ENCODE peak calls at places on chromosomes 3 and 15, in six cellular contexts. One of them, this sample, is unnamed. For H3K27me3, the result is how much of the 10 kb centered on the place peaks cover.

GRCh38 chr15:67854358-67854757 is 14.5 kb upstream of the RNU6-1 start:
- DNase-seq in HL-60: no peak
- DNase-seq in GM23248: no peak
- DNase-seq in ascending aorta: no peak
- DNase-seq in MM.1S: no peak
- DNase-seq in AG04450: no peak
- DNase-seq in this sample: no peak

GRCh38 chr3:96844204-96844514 is 29.8 kb downstream of the EPHA6 start:
- DNase-seq in GM23248: no peak
- DNase-seq in HL-60: no peak
- DNase-seq in ascending aorta: no peak
- DNase-seq in MM.1S: peak
- DNase-seq in AG04450: no peak
- DNase-seq in this sample: no peak

GRCh38 chr3:105997800-105998526 is 129.2 kb upstream of the CBLB start:
- DNase-seq in GM23248: peak
- DNase-seq in HL-60: peak
- DNase-seq in MM.1S: no peak
- DNase-seq in AG04450: peak
- DNase-seq in ascending aorta: peak
- DNase-seq in this sample: no peak

GRCh38 chr3:7821858-7822257 is 679.8 kb upstream of the LMCD1 start:
- DNase-seq in HL-60: no peak
- DNase-seq in MM.1S: no peak
- DNase-seq in ascending aorta: no peak
- DNase-seq in GM23248: no peak
- DNase-seq in AG04450: no peak
- DNase-seq in this sample: no peak

GRCh38 chr15:51982770-51983103 is 11.2 kb upstream of the LEO1 start:
- DNase-seq in MM.1S: no peak
- DNase-seq in HL-60: no peak
- DNase-seq in GM23248: peak
- DNase-seq in ascending aorta: no peak
- DNase-seq in AG04450: no peak
- DNase-seq in this sample: no peak

GRCh38 chr15:72199721-72200212 is 2.2 kb upstream of the GRAMD2A start:
- DNase-seq in GM23248: peak
- DNase-seq in ascending aorta: peak
- DNase-seq in MM.1S: peak
- DNase-seq in AG04450: peak
- DNase-seq in HL-60: peak
- DNase-seq in this sample: peak

GRCh38 chr3:31004025-31004678 is 109.7 kb upstream of the GADL1 start:
- DNase-seq in HL-60: no peak
- DNase-seq in ascending aorta: no peak
- DNase-seq in AG04450: peak
- DNase-seq in MM.1S: no peak
- DNase-seq in GM23248: peak
- DNase-seq in this sample: no peak

GRCh38 chr3:11510001-11510760 is 133.5 kb downstream of the VGLL4 start:
- DNase-seq in AG04450: no peak
- DNase-seq in MM.1S: no peak
- DNase-seq in GM23248: no peak
- DNase-seq in ascending aorta: no peak
- DNase-seq in HL-60: no peak
- DNase-seq in this sample: no peak

GRCh38 chr15:85730001-85730820 is 64.5 kb downstream of the KLHL25 start:
- DNase-seq in ascending aorta: no peak
- DNase-seq in GM23248: peak
- DNase-seq in AG04450: peak
- DNase-seq in HL-60: peak
- DNase-seq in MM.1S: peak
- DNase-seq in this sample: no peak

GRCh38 chr3:184486614-184487013 is 75.0 kb upstream of the EPHB3 start:
- DNase-seq in ascending aorta: no peak
- DNase-seq in MM.1S: no peak
- DNase-seq in AG04450: no peak
- DNase-seq in HL-60: no peak
- DNase-seq in GM23248: no peak
- DNase-seq in this sample: no peak

GRCh38 chr3:137692803-137693431 is 71.2 kb upstream of the SOX14 start:
- DNase-seq in ascending aorta: no peak
- DNase-seq in AG04450: no peak
- DNase-seq in HL-60: peak
- DNase-seq in GM23248: peak
- DNase-seq in MM.1S: peak
- DNase-seq in this sample: no peak

GRCh38 chr15:94119923-94120775 is 111.2 kb upstream of the MCTP2 start:
- DNase-seq in HL-60: peak
- DNase-seq in GM23248: peak
- DNase-seq in MM.1S: peak
- DNase-seq in ascending aorta: peak
- DNase-seq in AG04450: peak
- DNase-seq in this sample: peak

GRCh38 chr3:16264174-16264707 is 502 bp downstream of the DPH3 start:
- DNase-seq in MM.1S: no peak
- DNase-seq in AG04450: no peak
- DNase-seq in ascending aorta: no peak
- DNase-seq in HL-60: no peak
- DNase-seq in GM23248: peak
- DNase-seq in this sample: no peak

GRCh38 chr15:80161473-80162016 is 8.7 kb downstream of the FAH start:
- DNase-seq in HL-60: no peak
- DNase-seq in AG04450: no peak
- DNase-seq in MM.1S: no peak
- DNase-seq in ascending aorta: no peak
- DNase-seq in GM23248: no peak
- DNase-seq in this sample: no peak

GRCh38 chr3:185988816-185989175 is 51.0 kb upstream of the TRA2B start:
- DNase-seq in MM.1S: no peak
- DNase-seq in ascending aorta: no peak
- DNase-seq in GM23248: peak
- DNase-seq in HL-60: no peak
- DNase-seq in AG04450: no peak
- DNase-seq in this sample: no peak

GRCh38 chr3:16338999-16339398 is 74.0 kb downstream of the OXNAD1 start:
- DNase-seq in MM.1S: no peak
- DNase-seq in GM23248: peak
- DNase-seq in ascending aorta: peak
- DNase-seq in AG04450: peak
- DNase-seq in HL-60: peak
- DNase-seq in this sample: no peak

GRCh38 chr15:57485869-57486268 is 105.8 kb upstream of the MYZAP start:
- DNase-seq in ascending aorta: peak
- DNase-seq in AG04450: peak
- DNase-seq in GM23248: peak
- DNase-seq in HL-60: no peak
- DNase-seq in MM.1S: no peak
- DNase-seq in this sample: no peak

GRCh38 chr15:62138124-62138523 is 27.0 kb downstream of the C2CD4B start:
- DNase-seq in AG04450: peak
- DNase-seq in ascending aorta: no peak
- DNase-seq in HL-60: no peak
- DNase-seq in GM23248: peak
- DNase-seq in MM.1S: no peak
- DNase-seq in this sample: no peak

GRCh38 chr3:123416647-123417046 is 32.2 kb downstream of the ADCY5 start:
- DNase-seq in AG04450: no peak
- DNase-seq in ascending aorta: no peak
- DNase-seq in GM23248: no peak
- DNase-seq in MM.1S: no peak
- DNase-seq in HL-60: no peak
- DNase-seq in this sample: no peak

GRCh38 chr3:194633349-194634004 is at the start of gene TMEM44:
- DNase-seq in GM23248: peak
- DNase-seq in MM.1S: peak
- DNase-seq in ascending aorta: peak
- DNase-seq in AG04450: peak
- DNase-seq in HL-60: peak
- DNase-seq in this sample: peak

GRCh38 chr15:70589221-70589620 is 174.1 kb downstream of the UACA start:
- DNase-seq in HL-60: peak
- DNase-seq in GM23248: peak
- DNase-seq in ascending aorta: peak
- DNase-seq in MM.1S: no peak
- DNase-seq in AG04450: no peak
- DNase-seq in this sample: no peak

GRCh38 chr3:18438586-18438985 is 13.4 kb upstream of the SATB1 start:
- DNase-seq in HL-60: no peak
- DNase-seq in MM.1S: no peak
- DNase-seq in ascending aorta: no peak
- DNase-seq in AG04450: no peak
- DNase-seq in GM23248: no peak
- DNase-seq in this sample: no peak

GRCh38 chr3:54567949-54568348 is 359.9 kb downstream of the LRTM1 start:
- DNase-seq in ascending aorta: no peak
- DNase-seq in GM23248: no peak
- DNase-seq in HL-60: no peak
- DNase-seq in AG04450: no peak
- DNase-seq in MM.1S: no peak
- DNase-seq in this sample: no peak

GRCh38 chr3:104598848-104599501 is 767.7 kb upstream of the ALCAM start:
- DNase-seq in GM23248: no peak
- DNase-seq in AG04450: no peak
- DNase-seq in ascending aorta: no peak
- DNase-seq in MM.1S: no peak
- DNase-seq in HL-60: no peak
- DNase-seq in this sample: no peak

DNA sequence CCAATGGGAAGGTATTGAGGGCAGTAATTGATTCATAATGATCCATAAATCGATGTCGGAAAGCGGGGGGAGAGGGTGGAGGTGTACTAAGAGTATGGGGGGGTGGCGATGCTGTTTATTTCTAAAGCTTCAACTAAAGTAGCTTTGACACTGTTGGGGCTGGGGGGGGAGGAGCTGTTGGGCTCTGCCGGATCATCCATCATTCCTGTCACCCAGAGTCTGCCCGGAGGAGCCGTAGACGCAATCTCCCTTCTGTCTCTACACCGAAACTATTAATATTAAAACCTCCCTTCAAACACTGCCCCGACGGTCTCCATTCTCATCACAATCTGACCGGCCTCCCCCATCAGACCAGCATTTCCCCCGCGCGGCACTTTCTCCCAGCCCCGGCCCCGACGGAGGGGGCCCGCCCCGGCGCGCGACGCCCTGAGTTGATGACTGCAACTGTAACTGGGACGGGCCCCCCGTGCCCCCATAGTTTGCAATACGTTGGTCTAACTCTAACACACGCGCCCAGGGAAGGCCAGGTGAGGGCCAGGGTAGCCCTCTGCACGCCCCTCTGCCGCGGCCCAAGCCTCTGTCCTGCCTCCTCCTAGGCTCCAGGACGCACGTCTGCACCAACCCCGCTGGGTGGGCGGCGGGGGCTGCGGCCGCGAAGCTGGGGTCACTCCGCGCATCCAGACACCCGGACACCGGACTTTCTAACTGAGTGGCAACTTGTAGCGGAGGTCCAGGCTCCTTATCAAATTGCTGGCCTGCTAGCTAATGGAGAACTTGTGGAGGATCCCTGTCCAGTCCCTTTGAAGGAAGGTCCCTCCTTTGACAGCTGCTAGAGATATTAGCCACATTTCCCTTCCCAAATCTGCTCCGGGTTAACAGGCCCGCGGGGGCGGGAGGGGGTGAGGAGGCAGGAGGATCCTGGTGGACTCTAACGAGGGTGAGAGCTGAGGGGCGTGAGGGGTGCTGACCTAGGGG is 212.0 kb downstream of the MEIS2 start:
- DNase-seq in GM23248: peak
- DNase-seq in ascending aorta: no peak
- DNase-seq in MM.1S: no peak
- DNase-seq in AG04450: no peak
- DNase-seq in HL-60: no peak
- DNase-seq in this sample: no peak
- H3K27me3 ChIP-seq in GM23248: under half
- H3K27me3 ChIP-seq in ascending aorta: under half
- H3K27me3 ChIP-seq in MM.1S: under half
- H3K27me3 ChIP-seq in AG04450: under half
- H3K27me3 ChIP-seq in HL-60: under half
- H3K27me3 ChIP-seq in this sample: half or more

GRCh38 chr3:45163481-45163880 is 17.3 kb upstream of the CDCP1 start:
- DNase-seq in ascending aorta: no peak
- DNase-seq in AG04450: no peak
- DNase-seq in GM23248: no peak
- DNase-seq in HL-60: no peak
- DNase-seq in MM.1S: peak
- DNase-seq in this sample: no peak
- H3K27me3 ChIP-seq in ascending aorta: under half
- H3K27me3 ChIP-seq in AG04450: under half
- H3K27me3 ChIP-seq in GM23248: under half
- H3K27me3 ChIP-seq in HL-60: under half
- H3K27me3 ChIP-seq in MM.1S: under half
- H3K27me3 ChIP-seq in this sample: under half

GRCh38 chr3:144128117-144128892 is 156.7 kb downstream of the DIPK2A start:
- DNase-seq in GM23248: no peak
- DNase-seq in MM.1S: peak
- DNase-seq in HL-60: no peak
- DNase-seq in ascending aorta: no peak
- DNase-seq in AG04450: no peak
- DNase-seq in this sample: no peak

GRCh38 chr3:144129536-144130214 is 158.1 kb downstream of the DIPK2A start:
- DNase-seq in MM.1S: no peak
- DNase-seq in HL-60: no peak
- DNase-seq in ascending aorta: no peak
- DNase-seq in AG04450: no peak
- DNase-seq in GM23248: no peak
- DNase-seq in this sample: no peak

GRCh38 chr3:144127700-144128099 is 156.1 kb downstream of the DIPK2A start:
- DNase-seq in MM.1S: peak
- DNase-seq in HL-60: no peak
- DNase-seq in ascending aorta: no peak
- DNase-seq in GM23248: no peak
- DNase-seq in AG04450: no peak
- DNase-seq in this sample: no peak

GRCh38 chr3:144121661-144122060 is 150.0 kb downstream of the DIPK2A start:
- DNase-seq in AG04450: no peak
- DNase-seq in MM.1S: no peak
- DNase-seq in HL-60: no peak
- DNase-seq in ascending aorta: no peak
- DNase-seq in GM23248: no peak
- DNase-seq in this sample: no peak

DNA sequence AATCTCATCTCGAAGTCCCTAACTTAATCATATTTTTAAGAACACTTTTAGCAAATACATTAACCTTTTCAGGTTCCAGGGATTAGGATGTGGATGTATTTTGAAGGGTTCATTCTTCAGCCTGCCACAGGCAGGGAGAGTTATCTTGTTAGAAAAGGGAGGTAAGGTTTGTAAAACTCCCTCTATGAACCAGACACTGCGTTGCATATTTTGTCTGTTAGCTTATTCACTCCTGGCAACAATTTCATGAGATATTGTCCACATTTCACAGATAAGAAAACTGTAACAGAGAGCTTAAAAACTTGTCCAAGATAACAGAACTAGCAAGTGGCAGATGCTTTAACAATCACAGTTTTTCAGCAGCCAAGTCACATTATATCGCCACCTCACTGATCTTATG is 155.4 kb downstream of the DIPK2A start:
- DNase-seq in GM23248: no peak
- DNase-seq in HL-60: no peak
- DNase-seq in AG04450: no peak
- DNase-seq in ascending aorta: no peak
- DNase-seq in MM.1S: no peak
- DNase-seq in this sample: no peak
- H3K27me3 ChIP-seq in GM23248: under half
- H3K27me3 ChIP-seq in HL-60: under half
- H3K27me3 ChIP-seq in AG04450: under half
- H3K27me3 ChIP-seq in ascending aorta: under half
- H3K27me3 ChIP-seq in MM.1S: under half
- H3K27me3 ChIP-seq in this sample: under half

GRCh38 chr15:69119016-69119415 is 41.4 kb upstream of the GLCE start:
- DNase-seq in ascending aorta: no peak
- DNase-seq in MM.1S: no peak
- DNase-seq in HL-60: no peak
- DNase-seq in GM23248: no peak
- DNase-seq in AG04450: no peak
- DNase-seq in this sample: no peak
- H3K27me3 ChIP-seq in ascending aorta: under half
- H3K27me3 ChIP-seq in MM.1S: under half
- H3K27me3 ChIP-seq in HL-60: under half
- H3K27me3 ChIP-seq in GM23248: half or more
- H3K27me3 ChIP-seq in AG04450: half or more
- H3K27me3 ChIP-seq in this sample: under half